ENCODE peak calls at places on chromosomes 4 and X, in five cellular contexts. E, G, U, N and T are unnamed samples.

GRCh38 chr4:37685211-37685725 is 908 bp downstream of the RELL1 start:
- DNase-seq in E (peak; percentile 35), G (no peak), U (peak; percentile 84), N (peak; percentile 41), T (no peak)

GRCh38 chrX:140502491-140503229 is 2.2 kb downstream of the SOX3 start:
- DNase-seq in E (no peak), G (no peak), U (no peak), N (no peak), T (no peak)

GRCh38 chr4:143234153-143234552 is 49.4 kb downstream of the USP38 start:
- DNase-seq in E (no peak), G (no peak), U (no peak), N (no peak), T (no peak)

GRCh38 chr4:79050521-79050880 is 111.3 kb upstream of the PAQR3 start:
- DNase-seq in E (no peak), G (no peak), U (no peak), N (no peak), T (no peak)

GRCh38 chrX:68504237-68504636 is 5.4 kb downstream of the YIPF6 start:
- DNase-seq in E (no peak), G (peak; percentile 73), U (no peak), N (no peak), T (no peak)

GRCh38 chrX:39201305-39201990 is 400.2 kb downstream of the MID1IP1 start:
- DNase-seq in E (no peak), G (peak; percentile 12), U (no peak), N (no peak), T (no peak)

GRCh38 chrX:46325312-46325877 is 219.8 kb downstream of the ZNF674 start:
- DNase-seq in E (no peak), G (peak; percentile 72), U (no peak), N (no peak), T (peak; percentile 62)

GRCh38 chrX:17968367-17968766 is 107.3 kb upstream of the RAI2 start:
- DNase-seq in E (no peak), G (no peak), U (no peak), N (no peak), T (no peak)

DNA sequence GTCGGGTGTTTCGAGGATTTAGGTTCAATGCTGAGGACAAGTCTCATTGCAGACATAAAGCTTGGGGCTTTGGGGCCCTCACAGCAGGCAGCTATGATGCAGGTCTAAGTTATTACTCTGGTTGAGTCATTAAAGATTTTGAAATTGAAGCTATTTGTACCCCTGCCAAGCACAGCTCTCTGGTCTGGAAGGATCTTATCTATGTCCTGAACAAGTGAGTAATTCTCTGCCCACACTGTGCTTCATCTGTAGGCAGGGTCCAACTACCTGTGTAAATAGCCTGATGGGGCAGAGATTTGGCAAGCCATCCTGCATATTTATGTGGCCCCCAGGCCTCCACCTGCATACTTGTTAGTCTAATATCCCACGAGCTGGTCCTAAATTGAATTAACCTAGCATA is 41.4 kb upstream of the MAGEA4 start:
- DNase-seq in E (peak; percentile 81), G (peak; percentile 92), U (no peak), N (no peak), T (no peak)
- H3K4me3 ChIP-seq in E (no peak overlapping the region), G (no peak overlapping the region), U (no peak overlapping the region), N (no peak overlapping the region), T (no peak overlapping the region)

DNA sequence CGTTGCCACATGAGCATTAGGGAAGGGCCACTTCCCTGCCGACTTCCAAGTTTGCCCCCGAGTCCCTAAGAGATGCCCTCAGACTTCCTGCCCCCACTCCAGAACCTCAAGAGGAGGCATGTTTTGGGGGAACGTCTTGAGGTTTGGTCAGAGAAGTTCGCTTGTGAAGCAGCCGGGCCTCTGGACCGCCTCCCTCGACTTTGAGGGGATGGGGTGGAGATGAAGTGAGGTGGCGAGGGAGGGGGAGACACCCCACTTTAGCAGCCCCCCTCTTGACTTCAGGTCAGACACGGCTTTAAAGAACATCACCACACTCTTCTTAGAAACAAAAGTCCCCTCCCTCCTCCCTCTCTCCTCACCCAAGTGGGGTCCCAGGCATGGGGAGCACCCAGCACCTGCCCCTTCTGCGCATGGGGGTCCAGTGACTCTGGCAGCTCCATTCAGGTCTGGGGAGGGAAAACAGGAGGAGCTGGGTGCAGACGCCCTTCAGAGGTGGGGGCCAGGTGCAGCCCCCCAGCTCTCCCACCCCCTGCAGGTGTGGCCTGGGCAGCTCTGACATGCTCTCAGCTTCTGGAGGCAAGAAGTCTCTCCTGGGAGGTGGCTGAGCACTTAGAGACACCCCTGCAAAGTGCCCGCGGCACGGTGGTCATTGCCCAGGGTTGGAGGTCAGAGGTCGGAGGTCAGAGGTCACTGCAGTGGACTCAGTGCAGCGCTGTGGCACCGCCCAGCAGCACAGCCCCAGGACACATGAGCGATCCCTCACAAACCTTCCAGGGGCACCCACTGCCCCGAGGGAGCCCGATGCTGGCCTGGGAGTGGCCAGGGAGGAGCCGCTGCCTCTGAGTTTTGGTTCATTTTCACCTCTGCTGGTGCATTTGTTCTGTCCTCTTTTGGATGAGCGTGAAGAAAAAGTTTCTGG is 108.8 kb downstream of the CPZ start:
- DNase-seq in E (no peak), G (no peak), U (no peak), N (no peak), T (no peak)
- H3K27me3 ChIP-seq in E (peaks cover 11% of the 10 kb centered on the region), G (peaks cover 35% of the 10 kb centered on the region), U (no peaks in the 10 kb centered on the region), N (peaks cover 97% of the 10 kb centered on the region), T (no peaks in the 10 kb centered on the region)

GRCh38 chrX:2707334-2707760 is 16.3 kb downstream of the CD99 start:
- DNase-seq in E (peak; percentile 89), G (peak; percentile 93), U (no peak), N (peak; percentile 55), T (peak; percentile 91)
- H3K4me3 ChIP-seq in E (no peak overlapping the region), G (no peak overlapping the region), U (no peak overlapping the region), N (no peak overlapping the region), T (no peak overlapping the region)

GRCh38 chr4:54855221-54855854 is 197.6 kb downstream of the KIT start:
- DNase-seq in E (no peak), G (no peak), U (no peak), N (no peak), T (no peak)

GRCh38 chr4:54861201-54861600 is 203.4 kb downstream of the KIT start:
- DNase-seq in E (no peak), G (no peak), U (no peak), N (no peak), T (no peak)
- H3K27me3 ChIP-seq in E (peaks cover 3% of the 10 kb centered on the region), G (no peaks in the 10 kb centered on the region), U (no peaks in the 10 kb centered on the region), N (no peaks in the 10 kb centered on the region), T (no peaks in the 10 kb centered on the region)

GRCh38 chr4:163492951-163493504 is 1.5 kb upstream of the TMA16 start:
- DNase-seq in E (no peak), G (no peak), U (no peak), N (no peak), T (no peak)
- H3K4me3 ChIP-seq in E (no peak overlapping the region), G (no peak overlapping the region), U (no peak overlapping the region), N (no peak overlapping the region), T (no peak overlapping the region)

GRCh38 chrX:47706575-47706974 is 47.6 kb upstream of the UXT start:
- DNase-seq in E (no peak), G (peak; percentile 7), U (no peak), N (no peak), T (no peak)

GRCh38 chrX:47704736-47705135 is 45.8 kb upstream of the UXT start:
- DNase-seq in E (no peak), G (no peak), U (no peak), N (no peak), T (no peak)

DNA sequence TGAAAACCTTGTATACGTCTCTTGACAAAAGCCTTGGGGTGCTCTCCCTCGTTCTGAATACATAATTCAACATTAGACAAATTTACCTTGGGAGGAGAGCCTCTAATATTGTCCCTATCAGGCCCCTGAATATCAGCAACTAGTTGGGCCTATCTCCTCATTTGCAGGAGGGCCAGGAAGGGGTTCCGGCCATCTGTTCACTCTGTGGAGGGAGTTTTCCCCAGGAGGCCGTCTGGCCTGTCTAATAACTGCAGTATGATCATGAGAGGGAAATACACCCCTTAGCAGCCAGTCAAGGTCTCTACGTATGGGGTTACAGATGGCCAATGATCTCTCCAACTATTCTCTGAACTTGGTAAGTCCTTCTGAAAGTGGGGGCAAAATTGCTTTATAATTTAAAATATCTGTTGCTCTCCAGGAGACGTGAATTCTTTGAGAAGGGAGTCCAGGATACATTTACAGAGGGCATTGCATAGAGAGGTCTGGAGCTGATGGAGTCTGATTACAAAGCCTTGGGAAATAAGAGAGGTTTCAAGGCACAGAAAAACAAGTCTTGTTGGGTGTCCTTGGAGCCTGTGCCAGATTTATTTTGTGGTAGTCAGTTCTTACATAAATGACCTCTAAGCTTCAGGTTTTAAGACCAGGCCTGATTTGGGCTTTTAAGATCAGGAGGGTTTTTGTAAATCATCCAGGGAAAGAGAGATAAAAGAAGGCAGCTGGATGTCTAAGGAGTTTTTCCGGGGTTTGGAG is 48.2 kb upstream of the UXT start:
- DNase-seq in E (no peak), G (peak; percentile 5), U (no peak), N (no peak), T (no peak)
- H3K27me3 ChIP-seq in E (no peaks in the 10 kb centered on the region), G (no peaks in the 10 kb centered on the region), U (no peaks in the 10 kb centered on the region), N (no peaks in the 10 kb centered on the region), T (no peaks in the 10 kb centered on the region)

DNA sequence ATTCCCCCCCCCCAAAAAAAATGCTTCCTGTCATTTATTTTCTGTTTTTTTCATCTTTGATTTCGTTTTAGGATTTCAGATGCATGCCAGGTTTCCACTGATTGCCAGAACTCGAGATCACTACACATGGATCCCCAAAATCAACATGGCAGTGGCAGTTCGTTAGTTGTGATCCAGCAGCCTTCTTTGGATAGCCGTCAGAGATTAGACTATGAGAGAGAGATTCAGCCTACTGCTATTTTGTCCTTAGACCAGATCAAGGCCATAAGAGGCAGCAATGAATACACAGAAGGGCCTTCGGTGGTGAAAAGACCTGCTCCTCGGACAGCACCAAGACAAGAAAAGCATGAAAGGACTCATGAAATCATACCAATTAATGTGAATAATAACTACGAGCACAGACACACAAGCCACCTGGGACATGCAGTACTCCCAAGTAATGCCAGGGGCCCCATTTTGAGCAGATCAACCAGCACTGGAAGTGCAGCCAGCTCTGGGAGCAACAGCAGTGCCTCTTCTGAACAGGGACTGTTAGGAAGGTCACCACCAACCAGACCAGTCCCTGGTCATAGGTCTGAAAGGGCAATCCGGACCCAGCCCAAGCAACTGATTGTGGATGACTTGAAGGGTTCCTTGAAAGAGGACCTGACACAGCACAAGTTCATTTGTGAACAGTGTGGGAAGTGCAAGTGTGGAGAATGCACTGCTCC is 5.0 kb downstream of the SPRY1 start:
- DNase-seq in E (no peak), G (no peak), U (no peak), N (no peak), T (no peak)
- H3K4me3 ChIP-seq in E (no peak overlapping the region), G (no peak overlapping the region), U (no peak overlapping the region), N (peak overlapping the region; percentile 84), T (no peak overlapping the region)

DNA sequence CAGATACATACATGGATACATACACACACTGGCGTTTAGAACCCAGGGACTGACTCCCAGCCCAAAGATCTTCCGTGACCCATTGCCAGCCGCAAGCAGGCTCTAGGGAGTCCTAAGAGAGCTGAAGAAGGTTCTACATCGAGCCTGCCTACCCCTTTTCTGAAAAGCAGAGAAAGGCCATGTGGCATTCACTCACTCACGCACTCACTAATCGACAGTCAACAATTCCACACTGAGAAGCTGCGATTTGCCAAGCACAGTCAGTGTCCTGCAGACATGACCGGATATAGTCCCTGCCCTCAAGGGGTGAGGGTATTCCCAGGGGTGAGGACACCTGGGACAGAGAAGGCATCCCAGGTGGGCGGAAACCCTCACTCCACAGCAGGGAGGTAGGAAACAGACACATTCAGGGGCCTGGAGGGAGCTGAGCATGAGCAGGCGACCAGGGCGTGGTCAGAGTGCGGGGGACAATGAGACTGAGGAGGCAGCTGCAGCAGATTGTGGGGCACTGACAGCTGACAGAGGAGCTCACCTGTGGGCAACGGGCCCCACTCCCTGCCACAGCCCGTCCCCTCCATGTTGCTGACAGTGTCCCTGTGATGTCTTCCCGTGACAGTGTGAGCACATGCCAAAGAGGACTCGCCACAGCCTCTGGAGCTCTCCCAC is 13.2 kb upstream of the MAN2B2 start:
- DNase-seq in E (no peak), G (no peak), U (no peak), N (no peak), T (no peak)
- H3K27me3 ChIP-seq in E (peaks cover 38% of the 10 kb centered on the region), G (peaks cover 28% of the 10 kb centered on the region), U (peaks cover 24% of the 10 kb centered on the region), N (peaks cover 56% of the 10 kb centered on the region), T (peaks cover 30% of the 10 kb centered on the region)

GRCh38 chr4:100103671-100104070 is 86.6 kb downstream of the DDIT4L start:
- DNase-seq in E (no peak), G (no peak), U (no peak), N (no peak), T (no peak)
- H3K4me3 ChIP-seq in E (no peak overlapping the region), G (no peak overlapping the region), U (no peak overlapping the region), N (no peak overlapping the region), T (no peak overlapping the region)